ENCODE peak calls at places on chromosomes 12 and 14, in four cellular contexts. F, B, C and U are unnamed samples.

GRCh38 chr12:65784616-65785015 is 39.7 kb upstream of the HMGA2 start:
- DNase-seq in F (no peak), B (no peak), C (no peak), U (no peak)

GRCh38 chr12:12704593-12705230 is 8.7 kb upstream of the GPR19 start:
- DNase-seq in F (peak), B (no peak), C (peak), U (peak)

GRCh38 chr12:52969828-52970569 is 21.1 kb downstream of the KRT18 start:
- DNase-seq in F (peak), B (no peak), C (no peak), U (no peak)

GRCh38 chr12:117105902-117106301 is 6.7 kb upstream of the TESC start:
- DNase-seq in F (peak), B (no peak), C (no peak), U (no peak)

GRCh38 chr14:77270361-77271112 is 469 bp downstream of the NGB start:
- DNase-seq in F (no peak), B (peak), C (no peak), U (no peak)

GRCh38 chr12:533718-534117 is 74.0 kb downstream of the B4GALNT3 start:
- DNase-seq in F (no peak), B (no peak), C (no peak), U (no peak)

GRCh38 chr14:94748667-94749347 is 21.1 kb downstream of the GSC start:
- DNase-seq in F (peak), B (peak), C (no peak), U (peak)

GRCh38 chr14:53491256-53491905 is 338.3 kb upstream of the DDHD1 start:
- DNase-seq in F (no peak), B (no peak), C (no peak), U (no peak)

GRCh38 chr12:56128669-56129209 is 672 bp downstream of the ESYT1 start:
- DNase-seq in F (peak), B (no peak), C (no peak), U (peak)

GRCh38 chr14:38723954-38724353 is 379.1 kb downstream of the SEC23A start:
- DNase-seq in F (no peak), B (no peak), C (no peak), U (peak)

GRCh38 chr14:32201816-32202467 is at the start of gene RNU6-7:
- DNase-seq in F (no peak), B (no peak), C (no peak), U (no peak)

GRCh38 chr14:104789752-104790743 is 5.5 kb downstream of the AKT1 start:
- DNase-seq in F (no peak), B (no peak), C (no peak), U (no peak)

GRCh38 chr14:65961004-65961403 is 525.2 kb upstream of the CCDC196 start:
- DNase-seq in F (no peak), B (peak), C (no peak), U (peak)

GRCh38 chr12:60308366-60309000 is 712.7 kb downstream of the SLC16A7 start:
- DNase-seq in F (no peak), B (no peak), C (no peak), U (peak)

GRCh38 chr12:82174936-82175335 is 183.3 kb downstream of the CCDC59 start:
- DNase-seq in F (no peak), B (no peak), C (no peak), U (no peak)

GRCh38 chr12:85283560-85283959 is 3.5 kb downstream of the ALX1 start:
- DNase-seq in F (no peak), B (no peak), C (no peak), U (peak)

GRCh38 chr12:55940065-55940732 is 9.2 kb downstream of the DGKA start:
- DNase-seq in F (peak), B (peak), C (peak), U (peak)

GRCh38 chr14:54955143-54955542 is 52.5 kb upstream of the GCH1 start:
- DNase-seq in F (no peak), B (no peak), C (no peak), U (no peak)

GRCh38 chr12:85821759-85822158 is 14.4 kb downstream of the RASSF9 start:
- DNase-seq in F (no peak), B (no peak), C (no peak), U (peak)

GRCh38 chr14:65821224-65821753 is 408.8 kb downstream of the FUT8 start:
- DNase-seq in F (no peak), B (no peak), C (no peak), U (no peak)

GRCh38 chr12:18797604-18798003 is 59.7 kb downstream of the CAPZA3 start:
- DNase-seq in F (no peak), B (no peak), C (no peak), U (no peak)

GRCh38 chr12:75565795-75566194 is 54.4 kb upstream of the KRR1 start:
- DNase-seq in F (no peak), B (no peak), C (no peak), U (no peak)

GRCh38 chr12:132560421-132560830 is 50.0 kb downstream of the LRCOL1 start:
- DNase-seq in F (no peak), B (peak), C (no peak), U (no peak)

GRCh38 chr12:650983-651382 is 12.3 kb downstream of the NINJ2 start:
- DNase-seq in F (no peak), B (no peak), C (no peak), U (peak)

GRCh38 chr12:123714302-123714627 is 2.1 kb downstream of the ATP6V0A2 start:
- DNase-seq in F (no peak), B (peak), C (no peak), U (no peak)

GRCh38 chr14:24513009-24513408 is 4.9 kb upstream of the CMA1 start:
- DNase-seq in F (no peak), B (no peak), C (no peak), U (no peak)

GRCh38 chr14:20750194-20750593 is 4.5 kb downstream of the EDDM3A start:
- DNase-seq in F (no peak), B (no peak), C (no peak), U (no peak)
- TF ChIP-seq CTCF in F (no peak), B (no peak), C (no peak), U (no peak)

DNA sequence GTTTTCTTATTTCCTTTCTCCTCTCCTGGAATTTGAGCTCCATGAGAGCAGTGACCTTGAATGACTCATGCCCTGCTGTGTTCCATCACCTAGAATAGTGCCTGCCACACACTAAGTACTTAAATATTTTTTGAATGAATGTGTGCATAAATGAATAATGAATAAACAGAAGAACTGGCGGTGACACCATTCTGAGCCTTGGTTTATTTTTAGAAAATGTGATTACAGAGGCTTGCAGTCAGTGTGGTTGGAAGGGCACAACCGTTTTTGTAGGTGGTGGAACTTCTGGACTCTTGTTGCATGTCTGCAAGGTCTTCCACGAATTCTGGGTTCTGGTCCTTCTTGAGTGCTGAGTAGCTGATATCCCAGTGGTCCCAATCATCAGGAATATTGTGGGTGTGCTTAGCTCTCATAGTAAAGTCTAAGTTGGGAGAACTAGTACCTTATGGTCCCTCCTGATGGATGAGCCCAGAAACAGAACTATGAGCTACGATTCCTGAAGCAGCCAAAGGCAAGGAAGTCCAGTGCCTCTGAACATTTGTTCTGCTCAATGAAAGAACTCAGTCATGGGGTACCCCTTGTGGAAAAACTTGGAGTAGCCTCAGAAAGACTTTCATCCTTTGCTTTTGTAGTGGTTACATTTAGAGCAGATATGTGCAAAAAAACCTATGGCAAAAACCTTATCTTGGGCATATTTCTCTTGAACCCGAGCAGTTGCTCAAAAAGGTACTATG is 28.8 kb upstream of the BHLHE41 start:
- DNase-seq in F (no peak), B (no peak), C (no peak), U (peak)
- TF ChIP-seq CTCF in F (no peak), B (no peak), C (no peak), U (peak)

DNA sequence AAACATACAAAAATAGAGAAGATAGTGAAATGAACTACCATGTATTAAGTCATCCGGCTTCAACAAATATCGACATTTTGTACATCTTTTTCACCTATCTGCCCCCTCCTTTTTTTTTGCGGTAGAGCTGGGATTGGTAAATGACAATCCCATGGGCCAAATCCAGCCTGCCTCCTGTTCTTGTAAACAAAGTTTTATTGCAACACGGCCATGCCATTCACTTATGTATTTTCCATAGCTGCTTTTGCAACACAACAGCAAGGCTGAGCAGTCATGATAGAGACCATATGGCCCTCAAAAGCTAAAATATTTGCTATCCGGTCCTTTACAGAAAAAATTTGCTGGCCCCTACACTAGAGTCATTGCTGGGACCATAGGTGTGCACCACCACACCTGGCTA is 58.1 kb upstream of the PLEKHG3 start:
- DNase-seq in F (no peak), B (no peak), C (no peak), U (peak)
- TF ChIP-seq CTCF in F (no peak), B (no peak), C (no peak), U (no peak)

GRCh38 chr12:105109465-105110212 is 2.1 kb downstream of the WASHC4 start:
- DNase-seq in F (no peak), B (no peak), C (no peak), U (peak)

GRCh38 chr12:105107176-105107496 is 395 bp upstream of the WASHC4 start:
- DNase-seq in F (no peak), B (peak), C (no peak), U (peak)

GRCh38 chr12:105104762-105105161 is 2.8 kb upstream of the WASHC4 start:
- DNase-seq in F (no peak), B (no peak), C (no peak), U (no peak)

GRCh38 chr12:105106621-105107020 is 910 bp upstream of the WASHC4 start:
- DNase-seq in F (no peak), B (no peak), C (no peak), U (no peak)

DNA sequence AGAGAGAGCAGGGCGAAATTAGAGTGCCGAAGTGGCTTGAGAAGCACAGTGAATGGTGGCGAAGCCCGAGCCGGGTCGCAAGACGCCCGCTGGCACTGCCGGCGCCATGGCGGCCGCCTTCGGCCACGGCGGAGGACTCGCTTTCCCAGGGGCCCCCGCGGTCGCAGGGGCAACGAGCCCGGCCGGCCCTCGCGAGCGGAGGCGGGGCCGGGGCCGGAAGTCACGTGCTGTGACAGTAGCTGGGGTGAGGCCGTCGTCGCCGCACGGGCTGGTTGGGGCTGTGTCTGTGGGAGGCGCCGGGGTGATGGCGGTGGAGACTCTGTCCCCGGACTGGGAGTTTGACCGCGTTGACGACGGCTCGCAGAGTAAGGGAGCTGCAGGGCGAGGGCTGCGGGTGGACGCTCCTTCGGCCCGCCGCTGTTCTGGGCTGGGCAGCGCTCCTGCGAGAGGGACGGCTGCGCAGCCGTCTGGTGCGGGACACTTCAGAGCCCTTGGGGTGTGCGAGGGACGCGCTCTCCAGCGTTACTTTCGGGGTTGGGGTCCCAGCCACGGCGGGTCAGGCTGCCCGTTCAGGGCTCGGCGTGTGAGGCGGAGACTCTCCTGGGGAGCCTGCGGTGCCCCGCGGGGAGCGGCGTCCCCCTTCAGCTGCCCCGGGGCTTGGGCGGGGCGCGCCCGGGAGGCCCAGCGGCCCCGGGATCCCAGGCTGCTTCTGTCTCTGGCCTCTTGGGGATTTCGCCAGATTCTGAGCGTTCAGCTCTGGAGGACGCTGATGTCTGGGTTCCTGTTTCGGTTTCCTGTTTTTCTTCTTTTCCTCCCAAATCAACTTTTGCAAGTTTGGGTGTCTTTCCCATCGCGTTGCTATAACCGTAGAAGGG is at the start of gene WASHC4:
- DNase-seq in F (peak), B (peak), C (peak), U (peak)
- TF ChIP-seq CTCF in F (no peak), B (no peak), C (no peak), U (no peak)

GRCh38 chr14:88559852-88560251 is 3.0 kb upstream of the ZC3H14 start:
- DNase-seq in F (no peak), B (no peak), C (no peak), U (peak)
- TF ChIP-seq CTCF in F (peak), B (no peak), C (no peak), U (peak)

GRCh38 chr12:54068423-54069070 is 14.9 kb downstream of the HOXC4 start:
- DNase-seq in F (no peak), B (no peak), C (no peak), U (no peak)
- TF ChIP-seq CTCF in F (no peak), B (no peak), C (no peak), U (no peak)

GRCh38 chr12:94074970-94075695 is 73.2 kb upstream of the PLXNC1 start:
- DNase-seq in F (peak), B (peak), C (peak), U (peak)
- TF ChIP-seq CTCF in F (peak), B (peak), C (no peak), U (peak)

GRCh38 chr12:6464531-6464930 is 5.9 kb downstream of the VAMP1 start:
- DNase-seq in F (no peak), B (no peak), C (no peak), U (no peak)

GRCh38 chr12:6463858-6464257 is 6.6 kb downstream of the VAMP1 start:
- DNase-seq in F (no peak), B (no peak), C (no peak), U (no peak)

GRCh38 chr12:6466184-6466573 is 4.3 kb downstream of the VAMP1 start:
- DNase-seq in F (no peak), B (no peak), C (no peak), U (no peak)

GRCh38 chr12:6463211-6463610 is 7.3 kb downstream of the VAMP1 start:
- DNase-seq in F (no peak), B (no peak), C (no peak), U (no peak)

GRCh38 chr12:6465467-6466183 is 4.9 kb downstream of the VAMP1 start:
- DNase-seq in F (peak), B (no peak), C (peak), U (peak)
- TF ChIP-seq CTCF in F (peak), B (peak), C (no peak), U (peak)

GRCh38 chr12:130214686-130215370 is 52.6 kb downstream of the FZD10 start:
- DNase-seq in F (no peak), B (no peak), C (no peak), U (no peak)
- TF ChIP-seq CTCF in F (no peak), B (no peak), C (no peak), U (no peak)

DNA sequence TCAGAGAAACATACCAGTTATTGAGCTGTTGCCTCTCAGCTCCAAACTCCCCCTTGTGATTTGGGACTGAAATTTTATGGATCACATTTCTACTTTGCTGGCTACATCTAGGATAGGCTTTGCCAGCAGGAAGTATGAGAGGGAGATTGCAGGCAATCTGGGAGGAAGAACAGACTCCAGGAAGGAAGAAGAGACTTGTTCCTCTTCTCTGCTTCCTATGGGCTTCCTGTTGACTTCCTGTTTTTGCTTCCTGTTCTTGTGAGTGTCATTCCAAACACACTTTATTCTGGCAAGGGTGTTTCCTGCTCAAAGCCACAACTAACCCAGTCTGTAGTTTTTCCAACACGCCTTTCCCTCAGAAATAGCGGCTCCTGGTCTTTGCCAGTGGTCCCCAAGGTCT is 312.8 kb downstream of the ITPR2 start:
- DNase-seq in F (no peak), B (no peak), C (no peak), U (no peak)
- TF ChIP-seq CTCF in F (no peak), B (no peak), C (no peak), U (no peak)